ENCODE peak calls at places on chromosomes 4 and X, in six cellular contexts. One of them, this sample, is unnamed.

GRCh38 chrX:151543706-151544105 is 19.8 kb upstream of the PASD1 start:
- DNase-seq in H1: no peak
- DNase-seq in trophoblast cell: no peak
- DNase-seq in neuronal stem cell: no peak
- DNase-seq in mesenchymal stem cell: no peak
- DNase-seq in IMR-90: no peak
- DNase-seq in this sample: no peak

GRCh38 chrX:71652405-71652804 is 14.9 kb upstream of the LOC101059915 start:
- DNase-seq in IMR-90: peak
- DNase-seq in mesenchymal stem cell: peak
- DNase-seq in trophoblast cell: peak
- DNase-seq in neuronal stem cell: peak
- DNase-seq in H1: peak
- DNase-seq in this sample: peak

GRCh38 chrX:40132751-40133150 is 35.0 kb upstream of the BCOR start:
- DNase-seq in IMR-90: peak
- DNase-seq in mesenchymal stem cell: peak
- DNase-seq in trophoblast cell: no peak
- DNase-seq in neuronal stem cell: no peak
- DNase-seq in H1: no peak
- DNase-seq in this sample: no peak

GRCh38 chrX:38052096-38052495 is 45.7 kb downstream of the SYTL5 start:
- DNase-seq in neuronal stem cell: no peak
- DNase-seq in IMR-90: peak
- DNase-seq in trophoblast cell: peak
- DNase-seq in H1: no peak
- DNase-seq in mesenchymal stem cell: peak
- DNase-seq in this sample: no peak

GRCh38 chr4:85482000-85482738 is 7.2 kb downstream of the ARHGAP24 start:
- DNase-seq in mesenchymal stem cell: no peak
- DNase-seq in IMR-90: no peak
- DNase-seq in H1: no peak
- DNase-seq in neuronal stem cell: no peak
- DNase-seq in trophoblast cell: no peak
- DNase-seq in this sample: peak

GRCh38 chrX:40550069-40550468 is 30.7 kb upstream of the ATP6AP2 start:
- DNase-seq in mesenchymal stem cell: no peak
- DNase-seq in H1: no peak
- DNase-seq in trophoblast cell: no peak
- DNase-seq in IMR-90: no peak
- DNase-seq in neuronal stem cell: no peak
- DNase-seq in this sample: no peak

GRCh38 chr4:88054909-88055308 is 47.5 kb downstream of the PKD2 start:
- DNase-seq in neuronal stem cell: peak
- DNase-seq in mesenchymal stem cell: peak
- DNase-seq in IMR-90: peak
- DNase-seq in H1: no peak
- DNase-seq in trophoblast cell: peak
- DNase-seq in this sample: peak

GRCh38 chr4:21888195-21888976 is 60.2 kb downstream of the KCNIP4 start:
- DNase-seq in mesenchymal stem cell: peak
- DNase-seq in H1: no peak
- DNase-seq in trophoblast cell: peak
- DNase-seq in IMR-90: peak
- DNase-seq in neuronal stem cell: no peak
- DNase-seq in this sample: no peak

GRCh38 chr4:20662851-20663250 is 37.4 kb upstream of the PACRGL start:
- DNase-seq in neuronal stem cell: no peak
- DNase-seq in IMR-90: peak
- DNase-seq in H1: no peak
- DNase-seq in mesenchymal stem cell: no peak
- DNase-seq in trophoblast cell: no peak
- DNase-seq in this sample: no peak

GRCh38 chr4:110059556-110060191 is 138.7 kb downstream of the ELOVL6 start:
- DNase-seq in mesenchymal stem cell: no peak
- DNase-seq in trophoblast cell: no peak
- DNase-seq in H1: no peak
- DNase-seq in IMR-90: peak
- DNase-seq in neuronal stem cell: no peak
- DNase-seq in this sample: no peak

GRCh38 chr4:93771640-93772411 is 56.7 kb upstream of the ATOH1 start:
- DNase-seq in IMR-90: no peak
- DNase-seq in H1: no peak
- DNase-seq in mesenchymal stem cell: no peak
- DNase-seq in trophoblast cell: no peak
- DNase-seq in neuronal stem cell: no peak
- DNase-seq in this sample: no peak

GRCh38 chr4:1644906-1645657 is 39.0 kb downstream of the FAM53A start:
- DNase-seq in neuronal stem cell: peak
- DNase-seq in mesenchymal stem cell: peak
- DNase-seq in trophoblast cell: no peak
- DNase-seq in IMR-90: no peak
- DNase-seq in H1: no peak
- DNase-seq in this sample: peak

GRCh38 chrX:6738518-6739470 is 203.9 kb upstream of the VCX3A start:
- DNase-seq in trophoblast cell: no peak
- DNase-seq in IMR-90: no peak
- DNase-seq in mesenchymal stem cell: no peak
- DNase-seq in H1: no peak
- DNase-seq in neuronal stem cell: no peak
- DNase-seq in this sample: no peak

GRCh38 chrX:69287025-69287540 is 121.8 kb upstream of the PJA1 start:
- DNase-seq in mesenchymal stem cell: no peak
- DNase-seq in H1: no peak
- DNase-seq in trophoblast cell: no peak
- DNase-seq in neuronal stem cell: no peak
- DNase-seq in IMR-90: no peak
- DNase-seq in this sample: no peak

GRCh38 chr4:119835511-119835910 is 206.9 kb upstream of the PDE5A start:
- DNase-seq in mesenchymal stem cell: peak
- DNase-seq in H1: no peak
- DNase-seq in neuronal stem cell: no peak
- DNase-seq in IMR-90: peak
- DNase-seq in trophoblast cell: no peak
- DNase-seq in this sample: no peak

GRCh38 chrX:129741880-129742758 is 3.3 kb downstream of the XPNPEP2 start:
- DNase-seq in H1: peak
- DNase-seq in trophoblast cell: no peak
- DNase-seq in IMR-90: no peak
- DNase-seq in neuronal stem cell: peak
- DNase-seq in mesenchymal stem cell: no peak
- DNase-seq in this sample: peak

GRCh38 chr4:86496094-86497060 is 97.7 kb upstream of the PTPN13 start:
- DNase-seq in mesenchymal stem cell: peak
- DNase-seq in neuronal stem cell: no peak
- DNase-seq in trophoblast cell: peak
- DNase-seq in IMR-90: peak
- DNase-seq in H1: no peak
- DNase-seq in this sample: peak

GRCh38 chr4:165600959-165601674 is 222.3 kb downstream of the CPE start:
- DNase-seq in mesenchymal stem cell: no peak
- DNase-seq in neuronal stem cell: no peak
- DNase-seq in H1: no peak
- DNase-seq in IMR-90: no peak
- DNase-seq in trophoblast cell: no peak
- DNase-seq in this sample: no peak

GRCh38 chr4:94457692-94458106 is 6.0 kb downstream of the PDLIM5 start:
- DNase-seq in IMR-90: no peak
- DNase-seq in trophoblast cell: no peak
- DNase-seq in mesenchymal stem cell: peak
- DNase-seq in neuronal stem cell: peak
- DNase-seq in H1: no peak
- DNase-seq in this sample: no peak

GRCh38 chrX:107429090-107429489 is 20.4 kb upstream of the FRMPD3 start:
- DNase-seq in mesenchymal stem cell: peak
- DNase-seq in trophoblast cell: peak
- DNase-seq in neuronal stem cell: no peak
- DNase-seq in H1: peak
- DNase-seq in IMR-90: peak
- DNase-seq in this sample: peak

GRCh38 chrX:74251006-74251930 is 52.7 kb upstream of the ZCCHC13 start:
- DNase-seq in IMR-90: peak
- DNase-seq in neuronal stem cell: no peak
- DNase-seq in mesenchymal stem cell: peak
- DNase-seq in H1: no peak
- DNase-seq in trophoblast cell: peak
- DNase-seq in this sample: peak
- H2AK5ac ChIP-seq in IMR-90: no peak
- H2AK5ac ChIP-seq in neuronal stem cell: no peak
- H2AK5ac ChIP-seq in mesenchymal stem cell: no peak
- H2AK5ac ChIP-seq in H1: peak
- H2AK5ac ChIP-seq in trophoblast cell: no peak
- H2AK5ac ChIP-seq in this sample: no peak

DNA sequence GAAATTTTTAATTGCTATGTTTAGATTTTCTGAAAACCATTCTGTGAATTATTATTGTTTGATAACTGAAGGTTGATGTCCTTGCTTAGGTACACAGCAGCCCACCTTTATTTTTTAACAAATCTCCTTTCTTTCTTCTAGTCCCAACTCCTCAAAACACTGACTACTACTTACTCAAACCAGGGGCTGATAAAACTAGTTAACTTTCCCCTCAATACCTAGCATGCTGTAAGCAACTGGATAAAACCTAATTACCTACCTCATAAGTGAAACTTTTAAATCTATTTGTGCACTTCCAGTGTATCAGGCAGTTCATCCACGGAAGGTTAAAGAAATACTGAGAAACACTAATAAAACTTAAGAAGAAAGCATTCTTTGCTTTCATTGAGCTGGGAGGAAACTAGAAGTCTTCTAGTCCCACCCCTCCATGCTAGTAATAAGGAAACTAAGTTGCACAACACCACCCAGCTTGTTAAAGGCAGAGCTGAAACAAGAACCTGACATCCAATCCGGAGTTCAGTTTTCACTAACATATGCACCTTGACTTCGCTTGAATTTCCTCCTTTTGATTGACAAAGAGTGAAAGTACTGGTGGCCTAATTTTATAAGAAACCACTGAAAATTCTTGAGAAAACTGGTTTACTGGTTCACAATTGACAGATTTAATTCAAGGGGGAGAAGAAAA is 180.2 kb upstream of the TET2 start:
- DNase-seq in mesenchymal stem cell: no peak
- DNase-seq in H1: no peak
- DNase-seq in trophoblast cell: peak
- DNase-seq in neuronal stem cell: no peak
- DNase-seq in IMR-90: no peak
- DNase-seq in this sample: no peak
- H3K9ac ChIP-seq in mesenchymal stem cell: no peak
- H3K9ac ChIP-seq in H1: no peak
- H3K9ac ChIP-seq in trophoblast cell: no peak
- H3K9ac ChIP-seq in neuronal stem cell: no peak
- H3K9ac ChIP-seq in IMR-90: no peak
- H3K9ac ChIP-seq in this sample: no peak

DNA sequence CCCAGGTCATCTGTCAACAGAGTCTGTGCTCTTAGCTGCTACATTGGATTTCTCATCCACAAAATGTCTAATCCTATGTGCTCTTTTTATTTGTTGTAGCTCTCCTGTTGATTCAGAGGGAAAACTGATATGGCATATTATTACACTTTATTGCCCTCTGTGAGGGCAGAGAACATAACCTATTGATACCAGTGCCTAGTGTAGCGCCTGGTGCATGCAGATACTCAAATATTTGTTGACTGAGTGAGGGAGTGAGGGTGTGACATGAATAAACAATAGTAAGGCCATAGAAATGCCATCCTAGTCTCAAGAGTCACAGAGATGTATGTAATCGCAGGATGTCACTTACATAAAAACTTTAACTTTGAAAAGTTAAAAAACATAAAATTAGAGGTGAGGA is 159.1 kb downstream of the SHROOM3 start:
- DNase-seq in mesenchymal stem cell: no peak
- DNase-seq in H1: no peak
- DNase-seq in IMR-90: no peak
- DNase-seq in neuronal stem cell: no peak
- DNase-seq in trophoblast cell: no peak
- DNase-seq in this sample: no peak
- H2AK5ac ChIP-seq in mesenchymal stem cell: no peak
- H2AK5ac ChIP-seq in H1: no peak
- H2AK5ac ChIP-seq in IMR-90: no peak
- H2AK5ac ChIP-seq in neuronal stem cell: no peak
- H2AK5ac ChIP-seq in trophoblast cell: no peak
- H2AK5ac ChIP-seq in this sample: no peak

GRCh38 chr4:143083811-143084472 is 100.8 kb upstream of the USP38 start:
- DNase-seq in H1: no peak
- DNase-seq in mesenchymal stem cell: no peak
- DNase-seq in trophoblast cell: peak
- DNase-seq in IMR-90: no peak
- DNase-seq in neuronal stem cell: no peak
- DNase-seq in this sample: no peak

GRCh38 chr4:143082698-143083097 is 102.0 kb upstream of the USP38 start:
- DNase-seq in mesenchymal stem cell: no peak
- DNase-seq in neuronal stem cell: no peak
- DNase-seq in H1: no peak
- DNase-seq in trophoblast cell: peak
- DNase-seq in IMR-90: no peak
- DNase-seq in this sample: no peak

GRCh38 chr4:143084566-143084965 is 100.2 kb upstream of the USP38 start:
- DNase-seq in H1: no peak
- DNase-seq in IMR-90: no peak
- DNase-seq in trophoblast cell: peak
- DNase-seq in neuronal stem cell: no peak
- DNase-seq in mesenchymal stem cell: no peak
- DNase-seq in this sample: peak

GRCh38 chr4:143085644-143086043 is 99.1 kb upstream of the USP38 start:
- DNase-seq in neuronal stem cell: no peak
- DNase-seq in H1: no peak
- DNase-seq in mesenchymal stem cell: no peak
- DNase-seq in IMR-90: no peak
- DNase-seq in trophoblast cell: no peak
- DNase-seq in this sample: no peak

DNA sequence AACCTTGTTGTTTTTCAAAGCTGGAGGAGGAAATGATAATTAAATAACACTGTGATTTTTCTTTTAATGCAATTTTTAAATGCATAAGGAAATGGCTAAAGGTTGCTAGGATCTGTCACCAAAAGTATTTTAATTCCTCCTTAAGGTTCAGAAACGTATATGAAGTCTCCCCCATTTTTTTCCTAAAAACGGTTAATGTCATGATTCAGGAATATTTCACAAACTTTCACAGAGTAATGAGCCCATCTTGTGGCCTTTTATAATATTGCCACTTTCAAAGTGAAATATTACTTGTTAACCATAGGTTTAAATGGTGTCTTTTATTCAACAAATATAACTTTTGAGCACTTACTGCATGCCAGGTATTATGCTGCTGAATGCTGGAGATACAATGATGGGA is 99.5 kb upstream of the USP38 start:
- DNase-seq in neuronal stem cell: no peak
- DNase-seq in trophoblast cell: peak
- DNase-seq in H1: no peak
- DNase-seq in IMR-90: peak
- DNase-seq in mesenchymal stem cell: no peak
- DNase-seq in this sample: no peak
- H3K9ac ChIP-seq in neuronal stem cell: no peak
- H3K9ac ChIP-seq in trophoblast cell: no peak
- H3K9ac ChIP-seq in H1: no peak
- H3K9ac ChIP-seq in IMR-90: no peak
- H3K9ac ChIP-seq in mesenchymal stem cell: no peak
- H3K9ac ChIP-seq in this sample: no peak

GRCh38 chr4:4670869-4671268 is 129.0 kb upstream of the STX18 start:
- DNase-seq in IMR-90: no peak
- DNase-seq in neuronal stem cell: no peak
- DNase-seq in mesenchymal stem cell: peak
- DNase-seq in H1: no peak
- DNase-seq in trophoblast cell: no peak
- DNase-seq in this sample: no peak
- H2AK5ac ChIP-seq in IMR-90: peak
- H2AK5ac ChIP-seq in neuronal stem cell: no peak
- H2AK5ac ChIP-seq in mesenchymal stem cell: no peak
- H2AK5ac ChIP-seq in H1: no peak
- H2AK5ac ChIP-seq in trophoblast cell: no peak
- H2AK5ac ChIP-seq in this sample: peak